ENCODE peak calls at places on chromosomes 11 and 22, in nine cellular contexts. B is H54, M is GM12891, A is endothelial cell of umbilical vein, P is ovary, Y is GM12892, W is HCT116, K is adrenal gland, E is A549. J is an unnamed sample.

GRCh38 chr22:19855504-19856409 is 1.1 kb upstream of the GNB1L start:
- DNase-seq in W (peak), M (no peak), P (peak), A (peak), Y (no peak), K (peak), B (no peak), E (peak), J (peak)

GRCh38 chr11:118438314-118438931 is 2.1 kb downstream of the KMT2A start:
- DNase-seq in K (peak), Y (no peak), P (peak), W (no peak), M (no peak), B (peak), E (peak), A (peak), J (no peak)

GRCh38 chr22:39356464-39356863 is 6.7 kb downstream of the SYNGR1 start:
- DNase-seq in Y (no peak), A (no peak), K (no peak), B (no peak), E (no peak), P (no peak), M (no peak), W (no peak), J (no peak)

GRCh38 chr22:44648085-44648820 is 53.8 kb upstream of the PRR5 start:
- DNase-seq in K (no peak), M (no peak), W (no peak), P (no peak), E (no peak), Y (no peak), A (no peak), B (no peak), J (no peak)

GRCh38 chr11:12085371-12086251 is 24.8 kb upstream of the MICAL2 start:
- DNase-seq in Y (no peak), E (peak), M (no peak), K (no peak), B (no peak), A (no peak), W (no peak), P (no peak), J (no peak)

GRCh38 chr22:29379258-29379657 is 9.1 kb downstream of the AP1B1 start:
- DNase-seq in Y (no peak), E (no peak), W (no peak), K (no peak), P (peak), B (no peak), M (no peak), A (no peak), J (no peak)

GRCh38 chr22:31305194-31305593 is 12.9 kb upstream of the PIK3IP1 start:
- DNase-seq in A (no peak), K (no peak), W (no peak), M (no peak), P (no peak), E (no peak), B (no peak), Y (no peak), J (no peak)

GRCh38 chr11:1888347-1888753 is 3.3 kb downstream of the PRR33 start:
- DNase-seq in E (no peak), Y (no peak), W (no peak), P (peak), B (no peak), K (no peak), M (no peak), A (no peak), J (no peak)

GRCh38 chr11:62574363-62575057 is 819 bp upstream of the EEF1G start:
- DNase-seq in A (peak), E (no peak), W (no peak), P (peak), M (peak), K (no peak), B (no peak), Y (no peak), J (no peak)

GRCh38 chr11:80727315-80727714 is 1286.5 kb upstream of the TENM4 start:
- DNase-seq in M (no peak), W (no peak), Y (no peak), E (no peak), A (no peak), P (no peak), B (no peak), K (peak), J (no peak)

GRCh38 chr11:87859583-87859982 is 315.7 kb downstream of the RAB38 start:
- DNase-seq in W (no peak), Y (no peak), E (no peak), K (no peak), M (no peak), P (no peak), A (peak), B (no peak), J (no peak)

GRCh38 chr22:31748490-31748889 is 1.4 kb downstream of the PRR14L start:
- DNase-seq in Y (no peak), M (no peak), B (no peak), E (no peak), K (no peak), W (no peak), P (no peak), A (no peak), J (no peak)

GRCh38 chr22:39991164-39991860 is 3.4 kb upstream of the FAM83F start:
- DNase-seq in K (no peak), P (no peak), A (no peak), E (peak), M (no peak), W (no peak), B (no peak), Y (no peak), J (no peak)

GRCh38 chr11:2541881-2542361 is 97.1 kb downstream of the KCNQ1 start:
- DNase-seq in M (no peak), E (no peak), K (peak), Y (no peak), P (peak), B (no peak), W (no peak), A (no peak), J (peak)

GRCh38 chr22:40838486-40838885 is 18.0 kb downstream of the ST13 start:
- DNase-seq in M (no peak), B (no peak), E (no peak), A (no peak), K (no peak), P (no peak), W (no peak), Y (no peak), J (no peak)

GRCh38 chr22:37961062-37961461 is 7.6 kb downstream of the POLR2F start:
- DNase-seq in P (no peak), E (no peak), M (no peak), B (no peak), K (no peak), A (no peak), Y (no peak), W (no peak), J (no peak)

GRCh38 chr11:96162816-96163499 is 180.0 kb downstream of the MAML2 start:
- DNase-seq in P (no peak), E (no peak), Y (no peak), B (no peak), M (no peak), W (no peak), A (peak), K (peak), J (no peak)

GRCh38 chr11:134691985-134692384 is 279.9 kb upstream of the B3GAT1 start:
- DNase-seq in E (no peak), A (no peak), W (no peak), K (no peak), P (no peak), M (no peak), B (no peak), Y (no peak), J (no peak)

GRCh38 chr11:126343051-126343450 is 12.4 kb upstream of the ST3GAL4 start:
- DNase-seq in Y (no peak), M (no peak), E (no peak), K (no peak), A (no peak), P (peak), W (no peak), B (no peak), J (no peak)

GRCh38 chr11:30855383-30856006 is 269.3 kb upstream of the MPPED2 start:
- DNase-seq in B (no peak), Y (no peak), P (no peak), K (no peak), W (no peak), M (no peak), A (peak), E (peak), J (no peak)

GRCh38 chr11:73154178-73154577 is 12.1 kb upstream of the FCHSD2 start:
- DNase-seq in P (no peak), E (no peak), W (no peak), A (no peak), K (no peak), B (no peak), M (no peak), Y (peak), J (no peak)

GRCh38 chr11:88411265-88411664 is 73.7 kb upstream of the CTSC start:
- DNase-seq in Y (no peak), M (no peak), E (no peak), B (no peak), P (no peak), A (no peak), K (no peak), W (no peak), J (no peak)

GRCh38 chr11:26467506-26467905 is 104.6 kb downstream of the MUC15 start:
- DNase-seq in Y (no peak), P (no peak), K (no peak), B (no peak), M (no peak), E (no peak), W (no peak), A (no peak), J (no peak)

GRCh38 chr11:73946798-73947458 is 3.9 kb upstream of the DNAJB13 start:
- DNase-seq in E (no peak), P (no peak), Y (no peak), A (no peak), W (no peak), M (no peak), B (no peak), K (no peak), J (no peak)

GRCh38 chr22:20881869-20882815 is 23.3 kb downstream of the SNAP29 start:
- DNase-seq in B (no peak), A (no peak), K (no peak), P (no peak), Y (no peak), E (no peak), M (no peak), W (no peak), J (no peak)

GRCh38 chr22:22194931-22195264 is 49.7 kb upstream of the VPREB1 start:
- DNase-seq in A (no peak), K (no peak), P (no peak), E (no peak), M (no peak), Y (no peak), W (no peak), B (no peak), J (no peak)

GRCh38 chr22:17109113-17109865 is 11.9 kb downstream of the TMEM121B start:
- DNase-seq in E (no peak), Y (no peak), W (no peak), K (no peak), P (no peak), M (no peak), B (no peak), A (no peak), J (no peak)

GRCh38 chr11:95338430-95338991 is 107.5 kb upstream of the SESN3 start:
- DNase-seq in W (no peak), Y (no peak), K (peak), B (no peak), A (peak), E (no peak), M (no peak), P (peak), J (peak)

GRCh38 chr22:42939451-42939881 is 75.5 kb downstream of the PACSIN2 start:
- DNase-seq in W (no peak), B (no peak), E (peak), M (no peak), Y (no peak), A (peak), P (no peak), K (no peak), J (no peak)

GRCh38 chr22:42938976-42939375 is 76.0 kb downstream of the PACSIN2 start:
- DNase-seq in B (no peak), Y (no peak), W (no peak), A (no peak), M (no peak), P (no peak), E (no peak), K (no peak), J (no peak)

GRCh38 chr22:42939941-42940653 is 74.9 kb downstream of the PACSIN2 start:
- DNase-seq in P (no peak), B (peak), W (peak), A (peak), E (peak), Y (no peak), M (no peak), K (peak), J (no peak)

GRCh38 chr22:42938449-42938848 is 76.5 kb downstream of the PACSIN2 start:
- DNase-seq in K (no peak), W (no peak), A (no peak), B (no peak), Y (no peak), P (no peak), M (no peak), E (no peak), J (no peak)

GRCh38 chr22:42937164-42937854 is 77.6 kb downstream of the PACSIN2 start:
- DNase-seq in K (peak), A (no peak), E (peak), B (peak), P (no peak), Y (no peak), M (no peak), W (peak), J (no peak)
- TF ChIP-seq POLR2A in K (peak), A (no peak), E (no peak), B (no peak), P (no peak), Y (no peak), M (peak), W (no peak), J (no peak)

DNA sequence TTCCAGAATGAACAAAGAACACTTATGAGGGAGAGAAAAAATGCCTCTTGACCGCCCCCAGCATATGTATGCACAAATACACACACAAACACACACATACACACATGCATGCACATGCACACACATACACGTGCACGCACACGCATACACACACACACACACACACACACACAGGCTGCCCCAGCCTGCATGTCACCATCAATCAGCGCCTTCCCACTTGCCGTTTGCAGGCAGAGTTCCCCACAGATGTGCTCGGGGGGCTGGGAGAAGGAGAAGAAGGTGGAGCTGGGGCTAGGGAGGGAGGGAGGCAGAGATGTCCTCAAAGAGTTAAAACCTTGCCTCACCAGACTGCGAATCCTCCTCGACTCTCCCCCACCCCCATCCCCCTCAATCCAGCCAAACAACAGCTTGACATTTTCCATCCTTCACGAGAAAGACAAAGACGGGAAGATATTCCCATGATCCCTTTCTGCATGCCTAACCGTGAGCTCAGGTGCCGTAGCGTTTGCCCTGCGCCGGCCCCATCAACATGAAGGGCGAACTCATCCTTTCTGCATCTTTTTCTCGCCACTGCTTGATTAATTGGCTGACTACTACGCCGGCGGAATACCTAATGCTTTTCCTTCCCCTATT is 365.5 kb downstream of the MIAT start:
- DNase-seq in P (no peak), Y (no peak), A (no peak), K (no peak), B (no peak), W (no peak), E (no peak), M (no peak), J (no peak)
- TF ChIP-seq POLR2A in P (no peak), Y (no peak), A (no peak), K (no peak), B (no peak), W (no peak), E (no peak), M (no peak), J (no peak)

GRCh38 chr11:128759597-128759996 is 65.7 kb downstream of the FLI1 start:
- DNase-seq in A (no peak), K (no peak), Y (no peak), B (no peak), W (no peak), M (no peak), E (no peak), P (no peak), J (no peak)
- TF ChIP-seq POLR2A in A (peak), K (no peak), Y (no peak), B (no peak), W (no peak), M (no peak), E (no peak), P (no peak), J (no peak)

DNA sequence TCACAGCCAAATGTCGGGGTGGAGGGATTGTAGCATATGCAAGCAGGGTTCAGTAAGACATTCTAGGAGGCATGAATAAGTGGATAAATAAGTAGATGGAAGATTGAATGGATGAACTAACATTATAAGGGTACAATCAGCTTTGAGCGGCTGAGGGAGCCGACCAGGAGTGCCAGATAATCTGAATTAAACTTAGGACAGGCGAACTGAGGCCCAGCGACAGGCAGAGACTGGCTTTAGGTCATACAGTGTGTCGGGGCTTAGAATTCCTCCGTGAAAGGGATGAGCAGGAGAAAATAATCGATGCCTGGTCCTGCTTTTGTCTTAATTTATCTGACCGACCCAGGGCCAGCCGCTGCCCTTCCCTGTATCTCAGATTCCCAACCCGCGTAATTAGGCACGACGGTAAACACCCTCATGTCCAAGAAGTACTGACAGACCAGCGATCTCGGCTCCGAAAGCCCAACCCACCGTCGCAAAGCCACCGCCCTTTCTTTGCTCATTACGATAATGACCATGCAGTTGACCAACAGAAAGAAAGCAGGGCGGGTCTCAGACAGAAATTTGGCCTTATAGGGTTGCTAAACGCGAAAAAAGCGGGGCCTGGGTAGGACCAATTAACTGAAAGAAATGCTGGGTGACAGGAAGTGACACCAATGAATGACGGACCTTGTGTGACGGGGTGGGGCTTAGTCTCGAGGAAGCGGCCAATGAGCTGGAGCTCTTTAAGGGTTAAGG is 523 bp downstream of the ANAPC15 start:
- DNase-seq in E (peak), M (peak), K (peak), A (peak), Y (peak), W (peak), B (peak), P (peak), J (peak)
- TF ChIP-seq POLR2A in E (peak), M (peak), K (peak), A (peak), Y (peak), W (peak), B (peak), P (peak), J (peak)

J was measured in tibial nerve.